ENCODE peak calls at places on chromosomes 13 and 19, in ten cellular contexts. One of them, this sample, is unnamed.

GRCh38 chr13:98910501-98910951 is 67.3 kb downstream of the DOCK9 start:
- DNase-seq in GM23338: no peak
- DNase-seq in GM13976: no peak
- DNase-seq in endothelial cell: peak
- DNase-seq in AG10803: peak
- DNase-seq in CD14-positive monocyte: no peak
- DNase-seq in astrocyte of the cerebellum: no peak
- DNase-seq in AG09319: no peak
- DNase-seq in WTC11: no peak
- DNase-seq in natural killer cell: no peak
- DNase-seq in this sample: peak

GRCh38 chr13:21557995-21558394 is 46.0 kb downstream of the MICU2 start:
- DNase-seq in GM23338: peak
- DNase-seq in GM13976: no peak
- DNase-seq in endothelial cell: peak
- DNase-seq in AG10803: peak
- DNase-seq in CD14-positive monocyte: no peak
- DNase-seq in astrocyte of the cerebellum: no peak
- DNase-seq in AG09319: no peak
- DNase-seq in WTC11: peak
- DNase-seq in natural killer cell: no peak
- DNase-seq in this sample: peak

GRCh38 chr19:6753178-6754031 is 13.8 kb downstream of the SH2D3A start:
- DNase-seq in GM23338: peak
- DNase-seq in GM13976: peak
- DNase-seq in endothelial cell: peak
- DNase-seq in AG10803: peak
- DNase-seq in CD14-positive monocyte: peak
- DNase-seq in astrocyte of the cerebellum: no peak
- DNase-seq in AG09319: no peak
- DNase-seq in WTC11: peak
- DNase-seq in natural killer cell: peak
- DNase-seq in this sample: peak

GRCh38 chr19:33461256-33462111 is 60.1 kb downstream of the PEPD start:
- DNase-seq in GM23338: no peak
- DNase-seq in GM13976: no peak
- DNase-seq in endothelial cell: no peak
- DNase-seq in AG10803: no peak
- DNase-seq in CD14-positive monocyte: no peak
- DNase-seq in astrocyte of the cerebellum: no peak
- DNase-seq in AG09319: no peak
- DNase-seq in WTC11: no peak
- DNase-seq in natural killer cell: no peak
- DNase-seq in this sample: no peak

GRCh38 chr19:23070353-23070781 is 46.5 kb upstream of the ZNF730 start:
- DNase-seq in GM23338: peak
- DNase-seq in GM13976: peak
- DNase-seq in endothelial cell: no peak
- DNase-seq in AG10803: peak
- DNase-seq in CD14-positive monocyte: no peak
- DNase-seq in astrocyte of the cerebellum: no peak
- DNase-seq in AG09319: no peak
- DNase-seq in WTC11: peak
- DNase-seq in natural killer cell: no peak
- DNase-seq in this sample: peak

GRCh38 chr13:46355906-46356305 is 31.1 kb downstream of the RUBCNL start:
- DNase-seq in GM23338: no peak
- DNase-seq in GM13976: no peak
- DNase-seq in endothelial cell: no peak
- DNase-seq in AG10803: no peak
- DNase-seq in CD14-positive monocyte: no peak
- DNase-seq in astrocyte of the cerebellum: no peak
- DNase-seq in AG09319: no peak
- DNase-seq in WTC11: no peak
- DNase-seq in natural killer cell: no peak
- DNase-seq in this sample: no peak

GRCh38 chr13:69857188-69857821 is 250.3 kb upstream of the ATXN8OS start:
- DNase-seq in GM23338: peak
- DNase-seq in GM13976: no peak
- DNase-seq in endothelial cell: no peak
- DNase-seq in AG10803: peak
- DNase-seq in CD14-positive monocyte: no peak
- DNase-seq in astrocyte of the cerebellum: peak
- DNase-seq in AG09319: no peak
- DNase-seq in WTC11: no peak
- DNase-seq in natural killer cell: no peak
- DNase-seq in this sample: peak

GRCh38 chr13:107130516-107130915 is 562.6 kb upstream of the ARGLU1 start:
- DNase-seq in GM23338: no peak
- DNase-seq in GM13976: no peak
- DNase-seq in endothelial cell: no peak
- DNase-seq in AG10803: no peak
- DNase-seq in CD14-positive monocyte: no peak
- DNase-seq in astrocyte of the cerebellum: no peak
- DNase-seq in AG09319: no peak
- DNase-seq in WTC11: no peak
- DNase-seq in natural killer cell: no peak
- DNase-seq in this sample: no peak

GRCh38 chr13:52141299-52141698 is 12.4 kb upstream of the NEK5 start:
- DNase-seq in GM23338: no peak
- DNase-seq in GM13976: no peak
- DNase-seq in endothelial cell: no peak
- DNase-seq in AG10803: no peak
- DNase-seq in CD14-positive monocyte: no peak
- DNase-seq in astrocyte of the cerebellum: no peak
- DNase-seq in AG09319: no peak
- DNase-seq in WTC11: no peak
- DNase-seq in natural killer cell: no peak
- DNase-seq in this sample: no peak

GRCh38 chr19:5308471-5309437 is 31.9 kb downstream of the PTPRS start:
- DNase-seq in GM23338: no peak
- DNase-seq in GM13976: no peak
- DNase-seq in endothelial cell: no peak
- DNase-seq in AG10803: peak
- DNase-seq in CD14-positive monocyte: no peak
- DNase-seq in astrocyte of the cerebellum: peak
- DNase-seq in AG09319: peak
- DNase-seq in WTC11: no peak
- DNase-seq in natural killer cell: no peak
- DNase-seq in this sample: peak

GRCh38 chr19:6118043-6118442 is 7.7 kb upstream of the RFX2 start:
- DNase-seq in GM23338: no peak
- DNase-seq in GM13976: no peak
- DNase-seq in endothelial cell: no peak
- DNase-seq in AG10803: no peak
- DNase-seq in CD14-positive monocyte: no peak
- DNase-seq in astrocyte of the cerebellum: no peak
- DNase-seq in AG09319: no peak
- DNase-seq in WTC11: no peak
- DNase-seq in natural killer cell: no peak
- DNase-seq in this sample: no peak

GRCh38 chr19:7534531-7534980 is 961 bp upstream of the PNPLA6 start:
- DNase-seq in GM23338: peak
- DNase-seq in GM13976: peak
- DNase-seq in endothelial cell: peak
- DNase-seq in AG10803: peak
- DNase-seq in CD14-positive monocyte: no peak
- DNase-seq in astrocyte of the cerebellum: peak
- DNase-seq in AG09319: peak
- DNase-seq in WTC11: peak
- DNase-seq in natural killer cell: no peak
- DNase-seq in this sample: peak

GRCh38 chr13:41345921-41346589 is 35.0 kb downstream of the NAA16 start:
- DNase-seq in GM23338: peak
- DNase-seq in GM13976: no peak
- DNase-seq in endothelial cell: no peak
- DNase-seq in AG10803: no peak
- DNase-seq in CD14-positive monocyte: no peak
- DNase-seq in astrocyte of the cerebellum: no peak
- DNase-seq in AG09319: no peak
- DNase-seq in WTC11: no peak
- DNase-seq in natural killer cell: no peak
- DNase-seq in this sample: peak

GRCh38 chr13:113584205-113584869 is at the start of gene TFDP1:
- DNase-seq in GM23338: peak
- DNase-seq in GM13976: peak
- DNase-seq in endothelial cell: peak
- DNase-seq in AG10803: peak
- DNase-seq in CD14-positive monocyte: peak
- DNase-seq in astrocyte of the cerebellum: peak
- DNase-seq in AG09319: peak
- DNase-seq in WTC11: peak
- DNase-seq in natural killer cell: peak
- DNase-seq in this sample: peak

DNA sequence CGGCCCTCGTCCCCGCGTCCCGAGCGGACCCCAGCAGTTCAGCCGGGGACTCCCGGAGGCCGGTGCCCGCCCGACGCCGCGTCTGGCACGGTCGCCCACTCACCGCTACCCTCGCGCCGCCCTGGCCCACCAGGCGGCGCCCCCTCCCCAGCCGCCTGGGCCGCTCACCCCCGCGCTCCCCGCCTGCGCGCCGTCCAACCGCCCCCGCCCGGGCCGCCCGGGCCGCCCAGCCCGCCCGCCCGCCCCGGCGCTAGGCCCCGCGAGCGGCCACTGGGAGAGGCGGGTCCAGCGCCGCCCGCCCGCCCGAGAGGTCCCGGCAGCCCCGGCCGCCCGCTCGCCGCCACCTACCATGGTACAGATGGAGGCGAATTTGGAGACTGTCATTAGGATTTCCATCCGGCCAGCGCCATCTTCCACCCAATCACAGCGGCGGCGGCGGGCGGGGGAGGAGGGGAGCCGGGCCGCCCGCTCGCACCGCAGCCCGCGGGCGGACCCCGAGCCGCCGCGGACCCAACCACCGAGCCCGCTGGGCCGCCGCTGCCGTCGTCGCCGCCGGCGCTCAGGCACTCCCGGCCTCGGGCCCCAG is at the start of gene USP12:
- DNase-seq in GM23338: peak
- DNase-seq in GM13976: peak
- DNase-seq in endothelial cell: no peak
- DNase-seq in AG10803: peak
- DNase-seq in CD14-positive monocyte: no peak
- DNase-seq in astrocyte of the cerebellum: no peak
- DNase-seq in AG09319: no peak
- DNase-seq in WTC11: peak
- DNase-seq in natural killer cell: no peak
- DNase-seq in this sample: no peak
- TF ChIP-seq CTCF in GM23338: peak
- TF ChIP-seq CTCF in GM13976: peak
- TF ChIP-seq CTCF in endothelial cell: peak
- TF ChIP-seq CTCF in AG10803: no peak
- TF ChIP-seq CTCF in CD14-positive monocyte: no peak
- TF ChIP-seq CTCF in astrocyte of the cerebellum: no peak
- TF ChIP-seq CTCF in AG09319: no peak
- TF ChIP-seq CTCF in WTC11: no peak
- TF ChIP-seq CTCF in natural killer cell: no peak
- TF ChIP-seq CTCF in this sample: no peak

DNA sequence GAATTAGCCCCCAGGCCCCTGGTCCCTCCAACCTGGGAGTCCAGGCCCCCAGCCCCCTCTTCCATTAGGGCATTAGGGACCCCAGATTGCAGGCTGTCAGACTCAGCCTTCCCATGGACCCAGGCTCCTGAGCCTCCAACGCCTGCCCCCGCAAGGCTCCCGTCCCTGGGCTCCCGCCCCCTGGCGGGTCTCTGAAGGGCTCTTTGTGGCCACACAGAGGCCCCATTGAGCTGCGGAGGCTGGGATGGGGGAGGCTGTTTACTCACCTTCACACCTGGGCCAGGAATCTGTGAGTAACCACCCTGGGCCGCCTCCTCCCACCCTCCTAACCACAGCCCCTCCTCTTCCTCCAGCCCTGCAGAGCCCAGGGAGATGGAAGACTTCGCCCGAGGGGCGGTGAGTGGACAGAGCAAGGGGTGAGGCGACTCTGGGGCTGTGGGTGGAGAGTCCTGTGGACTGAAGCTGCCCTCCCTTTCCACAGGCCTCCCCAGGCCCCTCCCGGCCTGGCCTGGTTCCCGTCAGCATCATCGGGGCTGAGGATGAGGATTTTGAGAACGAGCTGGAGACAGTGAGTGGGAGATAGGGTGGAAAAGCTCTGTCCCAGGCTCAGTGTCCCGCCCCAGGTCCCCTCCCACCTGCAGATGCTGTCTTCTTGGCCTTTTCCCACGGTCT is 4.9 kb downstream of the ARHGEF1 start:
- DNase-seq in GM23338: peak
- DNase-seq in GM13976: peak
- DNase-seq in endothelial cell: no peak
- DNase-seq in AG10803: no peak
- DNase-seq in CD14-positive monocyte: no peak
- DNase-seq in astrocyte of the cerebellum: peak
- DNase-seq in AG09319: no peak
- DNase-seq in WTC11: peak
- DNase-seq in natural killer cell: peak
- DNase-seq in this sample: peak
- TF ChIP-seq CTCF in GM23338: peak
- TF ChIP-seq CTCF in GM13976: peak
- TF ChIP-seq CTCF in endothelial cell: no peak
- TF ChIP-seq CTCF in AG10803: no peak
- TF ChIP-seq CTCF in CD14-positive monocyte: no peak
- TF ChIP-seq CTCF in astrocyte of the cerebellum: peak
- TF ChIP-seq CTCF in AG09319: no peak
- TF ChIP-seq CTCF in WTC11: no peak
- TF ChIP-seq CTCF in natural killer cell: no peak
- TF ChIP-seq CTCF in this sample: peak

DNA sequence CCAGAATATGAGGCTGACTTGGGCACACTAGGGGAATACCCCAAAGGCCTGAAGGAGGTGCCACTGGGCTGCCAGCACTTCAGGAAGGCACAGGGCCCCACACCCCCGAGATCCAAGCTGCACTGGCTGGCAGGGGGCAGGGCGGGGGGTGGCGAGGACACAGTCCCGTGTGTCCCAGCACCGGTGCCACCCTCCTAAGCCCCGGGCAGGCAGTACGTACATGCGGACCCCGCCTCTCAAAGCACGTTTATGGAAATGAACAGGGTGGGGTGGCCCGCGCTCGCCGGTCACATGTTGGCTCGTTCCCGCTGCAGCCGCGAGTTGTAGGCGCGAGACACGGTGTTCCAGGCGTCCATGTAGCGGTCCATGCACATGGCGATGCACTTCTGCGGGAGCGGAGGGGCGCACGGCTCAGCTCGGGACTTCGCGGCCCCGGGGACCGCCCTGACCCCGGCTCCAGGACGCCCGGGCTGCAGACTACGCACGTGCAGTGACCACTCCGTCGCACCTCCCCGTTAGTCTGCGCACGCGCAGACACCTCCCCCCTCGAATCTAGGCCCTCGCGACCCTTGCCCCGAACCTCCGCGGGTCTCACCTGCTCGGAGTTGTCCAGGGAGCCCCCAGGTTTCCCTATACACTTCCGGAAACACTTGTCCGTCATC is 594 bp downstream of the TIMM13 start:
- DNase-seq in GM23338: peak
- DNase-seq in GM13976: peak
- DNase-seq in endothelial cell: peak
- DNase-seq in AG10803: peak
- DNase-seq in CD14-positive monocyte: no peak
- DNase-seq in astrocyte of the cerebellum: no peak
- DNase-seq in AG09319: no peak
- DNase-seq in WTC11: peak
- DNase-seq in natural killer cell: peak
- DNase-seq in this sample: peak
- TF ChIP-seq CTCF in GM23338: no peak
- TF ChIP-seq CTCF in GM13976: no peak
- TF ChIP-seq CTCF in endothelial cell: no peak
- TF ChIP-seq CTCF in AG10803: no peak
- TF ChIP-seq CTCF in CD14-positive monocyte: no peak
- TF ChIP-seq CTCF in astrocyte of the cerebellum: no peak
- TF ChIP-seq CTCF in AG09319: no peak
- TF ChIP-seq CTCF in WTC11: no peak
- TF ChIP-seq CTCF in natural killer cell: no peak
- TF ChIP-seq CTCF in this sample: no peak

GRCh38 chr13:23741879-23742510 is 147.2 kb downstream of the MIPEP start:
- DNase-seq in GM23338: peak
- DNase-seq in GM13976: no peak
- DNase-seq in endothelial cell: peak
- DNase-seq in AG10803: no peak
- DNase-seq in CD14-positive monocyte: no peak
- DNase-seq in astrocyte of the cerebellum: no peak
- DNase-seq in AG09319: no peak
- DNase-seq in WTC11: peak
- DNase-seq in natural killer cell: no peak
- DNase-seq in this sample: no peak
- TF ChIP-seq CTCF in GM23338: peak
- TF ChIP-seq CTCF in GM13976: no peak
- TF ChIP-seq CTCF in endothelial cell: peak
- TF ChIP-seq CTCF in AG10803: peak
- TF ChIP-seq CTCF in CD14-positive monocyte: peak
- TF ChIP-seq CTCF in astrocyte of the cerebellum: peak
- TF ChIP-seq CTCF in AG09319: peak
- TF ChIP-seq CTCF in WTC11: peak
- TF ChIP-seq CTCF in natural killer cell: no peak
- TF ChIP-seq CTCF in this sample: peak

This sample was measured in fibroblast of pulmonary artery.